ENCODE peak calls at places on chromosomes 4 and X, in five cellular contexts. T, U, B, I and D are unnamed samples.

GRCh38 chr4:86901864-86902263 is 9.6 kb upstream of the C4orf36 start:
- DNase-seq in I (no peak), B (no peak), U (no peak), T (no peak), D (no peak)

GRCh38 chr4:177323416-177323815 is 13.7 kb downstream of the NEIL3 start:
- DNase-seq in T (no peak), I (no peak), U (no peak), B (no peak), D (no peak)

GRCh38 chrX:39678914-39679313 is 418.8 kb downstream of the BCOR start:
- DNase-seq in I (no peak), T (no peak), B (no peak), U (no peak), D (no peak)

GRCh38 chrX:46831620-46832327 is 5.1 kb upstream of the RP2 start:
- DNase-seq in T (no peak), U (no peak), B (no peak), I (peak), D (peak)

GRCh38 chrX:20479896-20480295 is 213.2 kb upstream of the RPS6KA3 start:
- DNase-seq in U (no peak), T (no peak), I (no peak), B (no peak), D (no peak)

GRCh38 chr4:95049838-95050237 is 292.1 kb downstream of the BMPR1B start:
- DNase-seq in I (peak), T (no peak), U (peak), B (no peak), D (peak)

GRCh38 chr4:6873792-6874461 is 35.7 kb upstream of the TBC1D14 start:
- DNase-seq in U (peak), I (peak), T (peak), B (peak), D (peak)

GRCh38 chr4:110183643-110184042 is 14.8 kb downstream of the ELOVL6 start:
- DNase-seq in I (no peak), U (no peak), T (no peak), B (no peak), D (no peak)

GRCh38 chr4:61395754-61396153 is 195.6 kb downstream of the ADGRL3 start:
- DNase-seq in B (no peak), T (no peak), I (no peak), U (no peak), D (no peak)

GRCh38 chr4:38371391-38371851 is 292.6 kb upstream of the KLF3 start:
- DNase-seq in U (no peak), I (peak), B (no peak), T (no peak), D (peak)

GRCh38 chr4:147461161-147461560 is 19.7 kb upstream of the EDNRA start:
- DNase-seq in U (no peak), I (peak), B (no peak), T (no peak), D (no peak)

GRCh38 chr4:54668031-54668611 is 10.4 kb downstream of the KIT start:
- DNase-seq in B (no peak), I (no peak), U (no peak), T (no peak), D (no peak)

GRCh38 chr4:54664400-54664799 is 6.6 kb downstream of the KIT start:
- DNase-seq in B (no peak), I (no peak), T (no peak), U (no peak), D (no peak)

DNA sequence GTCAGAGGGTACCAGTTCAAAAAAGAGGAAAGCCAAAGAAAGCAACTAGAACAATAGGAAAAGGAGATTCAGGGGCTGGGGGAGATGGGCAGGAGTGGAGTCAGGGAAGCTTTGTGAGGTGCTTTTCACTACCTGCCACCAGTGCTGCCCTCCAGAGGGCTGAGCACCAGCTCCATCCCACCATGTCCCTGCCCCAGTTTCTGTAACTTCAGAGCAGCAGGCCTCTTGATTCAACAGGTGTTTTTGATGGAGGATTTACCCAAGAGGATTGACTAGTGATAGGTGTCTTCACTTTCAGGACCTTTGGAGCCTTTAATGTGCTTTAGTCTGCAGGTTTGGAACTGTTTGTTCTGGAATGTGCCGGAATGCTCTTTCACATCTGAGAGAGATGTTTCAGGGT is 12.1 kb downstream of the KIT start:
- DNase-seq in T (no peak), B (no peak), U (no peak), I (no peak), D (no peak)
- TF ChIP-seq CTCF in T (no peak), B (no peak), U (peak), I (no peak), D (no peak)

GRCh38 chrX:42094208-42094607 is 170.9 kb upstream of the CASK start:
- DNase-seq in I (no peak), U (no peak), T (no peak), B (no peak), D (peak)
- H3K4me3 ChIP-seq in I (no peak), U (no peak), T (no peak), B (no peak), D (peak)

DNA sequence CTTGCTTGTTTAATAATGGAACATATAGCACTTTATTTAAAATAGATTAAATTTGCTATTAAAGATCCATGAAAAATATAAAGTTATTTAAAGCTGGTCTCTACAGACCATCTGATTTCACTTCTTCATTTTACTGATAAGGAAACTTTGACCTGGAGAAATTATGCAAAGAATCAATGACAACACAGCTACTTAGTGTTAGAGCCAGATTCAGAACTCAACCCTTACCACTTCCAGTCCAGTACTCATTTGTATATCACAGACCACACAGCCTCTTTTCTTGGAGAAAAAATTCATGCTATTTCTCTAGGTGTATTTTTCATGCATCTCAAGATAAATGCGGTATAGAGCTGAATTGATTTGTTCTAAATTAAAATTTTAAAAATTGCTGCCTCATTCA is 34.0 kb downstream of the WDFY3 start:
- DNase-seq in I (no peak), B (no peak), T (no peak), U (no peak), D (no peak)
- TF ChIP-seq CTCF in I (no peak), B (no peak), T (no peak), U (no peak), D (no peak)

DNA sequence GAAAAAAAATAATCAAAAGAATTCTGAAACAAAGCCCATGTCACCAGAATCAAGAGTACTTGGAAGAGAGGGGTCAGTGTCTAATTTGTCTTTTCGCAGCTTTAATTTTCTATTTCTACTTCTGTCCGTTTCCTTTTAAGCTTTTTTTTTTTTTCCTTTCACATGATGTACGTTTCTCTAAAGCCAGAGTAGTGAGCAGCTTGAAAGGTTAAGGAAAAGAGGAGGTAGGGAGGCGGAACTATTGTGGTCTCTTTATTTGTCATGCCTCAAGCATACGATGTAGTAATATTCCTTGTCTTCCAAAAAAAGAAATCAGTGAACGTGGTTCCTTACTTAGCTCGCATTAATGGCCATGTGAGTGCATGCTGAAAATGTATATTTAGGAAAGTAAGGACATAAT is 311.5 kb downstream of the TENM3 start:
- DNase-seq in I (peak), T (no peak), B (no peak), U (no peak), D (no peak)
- H3K4me3 ChIP-seq in I (no peak), T (no peak), B (no peak), U (no peak), D (no peak)